ENCODE peak calls at places on chromosomes 6 and 20, in nine cellular contexts. F is GM13977; M is endothelial cell; S is CD4-positive, alpha-beta T cell; X is omental fat pad; Q is B cell; T is CD8-positive, alpha-beta T cell; L is chondrocyte; C is lower lobe of right lung. G is an unnamed sample.

GRCh38 chr6:36783603-36784378 is 55.5 kb downstream of the CPNE5 start:
- DNase-seq in F (no peak), M (no peak), S (no peak), X (no peak), Q (no peak), T (no peak), L (no peak), C (no peak), G (no peak)

GRCh38 chr6:81801489-81801888 is 49.0 kb upstream of the TENT5A start:
- DNase-seq in F (no peak), M (no peak), S (no peak), X (no peak), Q (no peak), T (no peak), L (no peak), C (no peak), G (no peak)

GRCh38 chr6:147141690-147142308 is 62.4 kb upstream of the STXBP5 start:
- DNase-seq in F (no peak), M (no peak), S (no peak), X (no peak), Q (no peak), T (no peak), L (no peak), C (no peak), G (no peak)

GRCh38 chr6:150016324-150017185 is 8.8 kb downstream of the RAET1L start:
- DNase-seq in F (peak; percentile 76), M (peak; percentile 51), S (peak; percentile 34), X (no peak), Q (peak; percentile 70), T (peak; percentile 29), L (no peak), C (no peak), G (peak; percentile 39)

GRCh38 chr6:123360359-123360758 is 276.4 kb downstream of the TRDN start:
- DNase-seq in F (no peak), M (no peak), S (no peak), X (no peak), Q (no peak), T (no peak), L (no peak), C (no peak), G (no peak)

GRCh38 chr20:56504373-56505005 is 20.1 kb upstream of the FAM209A start:
- DNase-seq in F (no peak), M (peak; percentile 47), S (no peak), X (no peak), Q (no peak), T (no peak), L (no peak), C (no peak), G (peak; percentile 6)

GRCh38 chr20:51237790-51238189 is 214.9 kb upstream of the KCNG1 start:
- DNase-seq in F (no peak), M (no peak), S (no peak), X (no peak), Q (peak; percentile 2), T (no peak), L (no peak), C (no peak), G (no peak)

GRCh38 chr6:43793875-43794242 is 23.8 kb downstream of the VEGFA start:
- DNase-seq in F (no peak), M (no peak), S (no peak), X (no peak), Q (no peak), T (no peak), L (no peak), C (no peak), G (no peak)

GRCh38 chr6:107576852-107577251 is 86.9 kb downstream of the SOBP start:
- DNase-seq in F (no peak), M (no peak), S (no peak), X (no peak), Q (no peak), T (no peak), L (no peak), C (no peak), G (no peak)

GRCh38 chr20:31602779-31603441 is 2.2 kb upstream of the ID1 start:
- DNase-seq in F (peak; percentile 85), M (no peak), S (no peak), X (no peak), Q (no peak), T (no peak), L (no peak), C (no peak), G (no peak)

GRCh38 chr20:1491891-1492642 is 847 bp upstream of the SIRPB2 start:
- DNase-seq in F (no peak), M (no peak), S (no peak), X (no peak), Q (no peak), T (no peak), L (no peak), C (no peak), G (no peak)

GRCh38 chr20:39398656-39399055 is 436.5 kb downstream of the DHX35 start:
- DNase-seq in F (no peak), M (no peak), S (no peak), X (no peak), Q (no peak), T (no peak), L (no peak), C (no peak), G (no peak)

GRCh38 chr6:26071135-26071534 is 16.1 kb upstream of the HFE start:
- DNase-seq in F (no peak), M (no peak), S (no peak), X (no peak), Q (no peak), T (no peak), L (no peak), C (no peak), G (no peak)

GRCh38 chr20:10713161-10713560 is 39.4 kb upstream of the JAG1 start:
- DNase-seq in F (no peak), M (no peak), S (no peak), X (no peak), Q (no peak), T (no peak), L (no peak), C (no peak), G (no peak)

GRCh38 chr6:144659202-144659731 is 374.1 kb downstream of the UTRN start:
- DNase-seq in F (no peak), M (peak; percentile 19), S (no peak), X (no peak), Q (no peak), T (no peak), L (no peak), C (no peak), G (peak; percentile 20)

GRCh38 chr20:45322952-45323383 is 14.9 kb upstream of the MATN4 start:
- DNase-seq in F (no peak), M (no peak), S (no peak), X (no peak), Q (peak; percentile 48), T (no peak), L (no peak), C (peak; percentile 78), G (no peak)

GRCh38 chr6:24683297-24684296 is 16.7 kb downstream of the ACOT13 start:
- DNase-seq in F (no peak), M (no peak), S (no peak), X (no peak), Q (no peak), T (no peak), L (no peak), C (no peak), G (no peak)

GRCh38 chr6:32847795-32848194 is 3.9 kb upstream of the PSMB8 start:
- DNase-seq in F (no peak), M (no peak), S (no peak), X (no peak), Q (no peak), T (no peak), L (no peak), C (no peak), G (no peak)
- TF ChIP-seq CTCF in F (no peak), M (no peak), S (no peak), X (no peak), Q (no peak), T (no peak), L (no peak), C (no peak), G (no peak)

GRCh38 chr20:6636209-6637159 is 131.0 kb upstream of the BMP2 start:
- DNase-seq in F (no peak), M (peak; percentile 22), S (no peak), X (no peak), Q (no peak), T (no peak), L (no peak), C (no peak), G (no peak)
- TF ChIP-seq CTCF in F (peak; percentile 16), M (peak; percentile 31), S (no peak), X (no peak), Q (no peak), T (no peak), L (peak; percentile 86), C (peak; percentile 50), G (peak; percentile 69)

DNA sequence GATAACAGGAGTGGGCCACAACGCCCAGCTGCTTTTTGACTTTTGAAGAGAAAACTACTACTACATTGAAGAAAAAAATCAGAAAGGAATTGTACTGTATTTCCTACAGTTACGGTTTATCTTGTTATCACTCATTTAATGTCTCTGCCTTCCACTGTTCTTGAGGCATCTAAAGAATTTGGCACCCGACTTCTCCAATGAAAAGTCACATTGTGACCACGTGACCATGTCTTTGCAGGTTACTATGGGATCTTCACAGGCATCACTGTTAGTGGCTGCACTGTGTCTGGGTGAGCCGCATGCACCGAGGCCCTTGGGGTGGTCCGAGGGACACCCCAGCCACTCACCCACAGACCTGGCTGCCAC is 26.8 kb downstream of the RRBP1 start:
- DNase-seq in F (no peak), M (no peak), S (no peak), X (no peak), Q (no peak), T (no peak), L (no peak), C (no peak), G (no peak)
- TF ChIP-seq CTCF in F (no peak), M (no peak), S (peak; percentile 8), X (no peak), Q (peak; percentile 5), T (no peak), L (peak; percentile 44), C (no peak), G (peak; percentile 34)

DNA sequence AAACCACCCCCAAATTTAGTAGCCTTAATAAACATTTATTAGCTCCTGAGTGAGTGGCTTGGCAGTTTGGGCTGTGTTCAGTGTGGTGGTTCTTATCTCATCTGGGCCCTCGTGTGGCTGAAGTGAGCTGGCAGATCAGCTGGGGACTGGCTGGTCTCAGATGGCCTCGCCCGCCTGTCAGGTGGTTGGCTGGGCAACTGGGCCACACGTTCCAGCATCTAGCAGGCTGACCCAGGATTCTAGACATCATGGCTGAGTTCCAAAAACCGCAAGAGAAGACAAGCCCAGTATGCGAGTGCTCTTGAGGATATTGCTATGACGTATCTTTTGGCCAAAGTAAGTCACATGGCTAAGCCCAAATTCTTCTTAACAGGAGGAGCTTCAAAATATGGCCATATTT is 28.9 kb downstream of the EIF2S2 start:
- DNase-seq in F (no peak), M (no peak), S (no peak), X (no peak), Q (no peak), T (no peak), L (no peak), C (peak; percentile 89), G (no peak)
- TF ChIP-seq CTCF in F (no peak), M (no peak), S (no peak), X (no peak), Q (no peak), T (no peak), L (peak; percentile 44), C (no peak), G (no peak)

DNA sequence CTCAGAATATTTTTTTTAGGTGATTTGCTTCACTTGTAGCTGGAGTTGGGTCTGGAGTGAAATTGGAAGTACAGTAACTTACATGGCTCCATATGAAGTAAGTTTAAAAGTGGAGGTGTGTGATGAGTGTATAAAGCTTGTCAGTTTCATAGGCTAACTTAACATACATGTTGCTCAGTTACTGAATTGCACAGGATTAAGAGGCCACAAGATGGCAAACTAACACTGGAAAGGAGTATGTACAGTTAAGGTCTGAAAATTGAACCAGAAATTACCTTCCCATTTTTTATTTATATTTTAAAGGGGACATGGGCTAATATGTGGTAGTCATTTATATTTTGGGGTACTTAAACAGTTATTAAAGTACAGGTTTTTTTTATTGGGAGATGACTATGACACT is 45.3 kb upstream of the SMIM8 start:
- DNase-seq in F (no peak), M (no peak), S (no peak), X (no peak), Q (no peak), T (no peak), L (no peak), C (no peak), G (no peak)
- TF ChIP-seq CTCF in F (peak; percentile 23), M (no peak), S (no peak), X (no peak), Q (no peak), T (no peak), L (peak; percentile 69), C (no peak), G (peak; percentile 59)

G was measured in neural crest cell.